ENCODE peak calls at places on chromosomes 3 and 15, in seven cellular contexts. M is SHP77, Q is NCI-H1048, F is right atrium auricular region, U is kidney glomerular epithelial cell, D is GM04504, S is OCI-M1. K is an unnamed sample.

GRCh38 chr3:27669505-27670085 is 52.5 kb downstream of the EOMES start:
- DNase-seq in M (no peak), U (no peak), Q (no peak), D (no peak), F (no peak), S (no peak), K (no peak)

GRCh38 chr3:30155755-30156154 is 450.6 kb upstream of the TGFBR2 start:
- DNase-seq in M (no peak), S (no peak), F (no peak), U (no peak), Q (no peak), D (no peak), K (no peak)

GRCh38 chr3:177358085-177358967 is 161.0 kb upstream of the TBL1XR1 start:
- DNase-seq in U (peak; percentile 79), F (peak; percentile 88), D (no peak), M (peak; percentile 93), S (peak; percentile 93), Q (no peak), K (peak; percentile 95)

GRCh38 chr3:123159926-123160635 is 41.7 kb upstream of the SEC22A start:
- DNase-seq in M (no peak), U (no peak), S (no peak), F (no peak), Q (no peak), D (peak; percentile 16), K (no peak)

GRCh38 chr3:47159820-47160219 is 4.1 kb downstream of the SETD2 start:
- DNase-seq in F (no peak), D (no peak), S (no peak), M (no peak), U (no peak), Q (no peak), K (no peak)

GRCh38 chr3:179266701-179267211 is 15.8 kb upstream of the KCNMB3 start:
- DNase-seq in Q (no peak), F (no peak), S (no peak), U (no peak), M (no peak), D (no peak), K (peak; percentile 33)

GRCh38 chr3:61935819-61936218 is 374.4 kb downstream of the PTPRG start:
- DNase-seq in U (no peak), F (no peak), Q (no peak), S (no peak), D (no peak), M (no peak), K (no peak)

GRCh38 chr15:32952901-32953889 is 235.4 kb downstream of the GREM1 start:
- DNase-seq in F (no peak), S (no peak), Q (no peak), D (no peak), U (no peak), M (no peak), K (no peak)

GRCh38 chr15:43851251-43851650 is 24.4 kb downstream of the WDR76 start:
- DNase-seq in Q (no peak), U (no peak), M (no peak), F (no peak), S (no peak), D (no peak), K (no peak)

GRCh38 chr15:42172475-42172874 is 16.0 kb upstream of the PLA2G4F start:
- DNase-seq in U (no peak), S (no peak), Q (no peak), F (no peak), D (no peak), M (no peak), K (no peak)

K was measured in NB4.